ENCODE peak calls at places on chromosome 12, in eight cellular contexts. J is H54; I is small intestine; R is activated effector memory CD4-positive, alpha-beta T cell treated with anti-CD3 and anti-CD28 coated beads, Interleukin-2, amount 50 U/mL, for 16 hours; N is colonic mucosa; Y is AG04450; M is astrocyte of the spinal cord; T is adrenal gland. C is an unnamed sample.

GRCh38 chr12:25186788-25187397 is 8.1 kb downstream of the DNAI7 start:
- DNase-seq in J (no peak), I (no peak), R (no peak), N (no peak), Y (no peak), M (peak), T (no peak), C (no peak)

GRCh38 chr12:63915105-63915830 is 70.8 kb downstream of the SRGAP1 start:
- DNase-seq in J (no peak), I (no peak), R (no peak), N (no peak), Y (no peak), M (peak), T (no peak), C (no peak)

GRCh38 chr12:92396647-92397258 is 251.1 kb upstream of the BTG1 start:
- DNase-seq in J (peak), I (no peak), R (no peak), N (no peak), Y (no peak), M (peak), T (peak), C (no peak)

GRCh38 chr12:124565656-124566180 is 1.7 kb downstream of the NCOR2 start:
- DNase-seq in J (no peak), I (no peak), R (no peak), N (no peak), Y (no peak), M (no peak), T (no peak), C (no peak)

GRCh38 chr12:101823891-101824290 is 6.9 kb downstream of the GNPTAB start:
- DNase-seq in J (peak), I (peak), R (peak), N (peak), Y (no peak), M (no peak), T (peak), C (no peak)

GRCh38 chr12:42372154-42372791 is 46.3 kb downstream of the PPHLN1 start:
- DNase-seq in J (peak), I (peak), R (no peak), N (peak), Y (no peak), M (peak), T (no peak), C (no peak)

GRCh38 chr12:32302218-32302826 is 97.0 kb upstream of the FGD4 start:
- DNase-seq in J (peak), I (no peak), R (no peak), N (no peak), Y (no peak), M (no peak), T (no peak), C (no peak)

GRCh38 chr12:79183003-79183402 is 318.4 kb downstream of the SYT1 start:
- DNase-seq in J (no peak), I (no peak), R (no peak), N (no peak), Y (no peak), M (no peak), T (no peak), C (no peak)

GRCh38 chr12:69994593-69995222 is 169.7 kb downstream of the MYRFL start:
- DNase-seq in J (no peak), I (peak), R (no peak), N (peak), Y (no peak), M (no peak), T (peak), C (no peak)

GRCh38 chr12:55927588-55928502 is at the start of gene PYM1:
- DNase-seq in J (peak), I (peak), R (peak), N (peak), Y (no peak), M (peak), T (peak), C (peak)

GRCh38 chr12:3182426-3182825 is 105.2 kb downstream of the TSPAN9 start:
- DNase-seq in J (no peak), I (no peak), R (no peak), N (no peak), Y (no peak), M (no peak), T (no peak), C (no peak)

GRCh38 chr12:94074216-94074969 is 74.0 kb upstream of the PLXNC1 start:
- DNase-seq in J (no peak), I (no peak), R (no peak), N (no peak), Y (no peak), M (no peak), T (peak), C (no peak)

GRCh38 chr12:16245199-16245598 is 32.3 kb downstream of the SLC15A5 start:
- DNase-seq in J (no peak), I (peak), R (no peak), N (no peak), Y (no peak), M (no peak), T (no peak), C (no peak)

GRCh38 chr12:92142251-92142896 is 3.3 kb downstream of the BTG1 start:
- DNase-seq in J (no peak), I (no peak), R (no peak), N (no peak), Y (no peak), M (no peak), T (no peak), C (no peak)

GRCh38 chr12:70468741-70469140 is 102.7 kb downstream of the KCNMB4 start:
- DNase-seq in J (no peak), I (no peak), R (no peak), N (no peak), Y (no peak), M (no peak), T (no peak), C (no peak)

GRCh38 chr12:116919706-116920485 is 9.1 kb downstream of the FBXW8 start:
- DNase-seq in J (no peak), I (no peak), R (no peak), N (no peak), Y (no peak), M (no peak), T (no peak), C (no peak)

GRCh38 chr12:52207106-52207505 is 15.3 kb upstream of the KRT80 start:
- DNase-seq in J (no peak), I (no peak), R (no peak), N (no peak), Y (no peak), M (no peak), T (no peak), C (peak)

GRCh38 chr12:80364056-80364455 is 80.0 kb upstream of the PTPRQ start:
- DNase-seq in J (no peak), I (no peak), R (no peak), N (no peak), Y (no peak), M (peak), T (no peak), C (no peak)

GRCh38 chr12:68178774-68179439 is 19.4 kb upstream of the IFNG start:
- DNase-seq in J (no peak), I (no peak), R (no peak), N (no peak), Y (no peak), M (no peak), T (no peak), C (no peak)

GRCh38 chr12:1630827-1631591 is 2.0 kb downstream of the WNT5B start:
- DNase-seq in J (no peak), I (no peak), R (no peak), N (no peak), Y (no peak), M (peak), T (no peak), C (no peak)

GRCh38 chr12:125996438-125996837 is 931.2 kb downstream of the AACS start:
- DNase-seq in J (no peak), I (no peak), R (no peak), N (no peak), Y (no peak), M (no peak), T (no peak), C (no peak)

GRCh38 chr12:127680516-127680915 is 586.5 kb upstream of the TMEM132C start:
- DNase-seq in J (no peak), I (no peak), R (no peak), N (no peak), Y (no peak), M (no peak), T (no peak), C (no peak)

GRCh38 chr12:57518176-57518919 is 2.0 kb downstream of the DDIT3 start:
- DNase-seq in J (no peak), I (no peak), R (no peak), N (no peak), Y (no peak), M (no peak), T (no peak), C (no peak)

GRCh38 chr12:62640910-62641448 is 174.4 kb downstream of the MON2 start:
- DNase-seq in J (peak), I (no peak), R (peak), N (no peak), Y (no peak), M (peak), T (no peak), C (no peak)

GRCh38 chr12:39127401-39127800 is 222.0 kb upstream of the CPNE8 start:
- DNase-seq in J (peak), I (peak), R (no peak), N (peak), Y (no peak), M (peak), T (peak), C (no peak)

GRCh38 chr12:38469689-38470088 is 153.1 kb downstream of the ALG10B start:
- DNase-seq in J (no peak), I (no peak), R (no peak), N (no peak), Y (no peak), M (no peak), T (no peak), C (no peak)

GRCh38 chr12:103301642-103302620 is 193.8 kb downstream of the C12orf42 start:
- DNase-seq in J (no peak), I (no peak), R (no peak), N (no peak), Y (no peak), M (no peak), T (no peak), C (peak)

GRCh38 chr12:72095025-72095424 is 156.4 kb downstream of the TPH2 start:
- DNase-seq in J (no peak), I (no peak), R (no peak), N (no peak), Y (no peak), M (no peak), T (no peak), C (no peak)

GRCh38 chr12:129827985-129828384 is 75.8 kb downstream of the TMEM132D start:
- DNase-seq in J (no peak), I (no peak), R (no peak), N (no peak), Y (no peak), M (peak), T (no peak), C (no peak)

GRCh38 chr12:115752913-115753726 is 524.4 kb downstream of the MED13L start:
- DNase-seq in J (peak), I (peak), R (no peak), N (peak), Y (peak), M (peak), T (peak), C (no peak)

GRCh38 chr12:110372056-110372425 is 31.5 kb downstream of the ANAPC7 start:
- DNase-seq in J (no peak), I (no peak), R (peak), N (no peak), Y (no peak), M (no peak), T (no peak), C (no peak)

GRCh38 chr12:85568395-85569103 is 267.7 kb downstream of the RASSF9 start:
- DNase-seq in J (no peak), I (peak), R (no peak), N (no peak), Y (no peak), M (no peak), T (no peak), C (no peak)

GRCh38 chr12:62762645-62763044 is 172.3 kb downstream of the PPM1H start:
- DNase-seq in J (no peak), I (no peak), R (no peak), N (no peak), Y (no peak), M (no peak), T (no peak), C (no peak)

GRCh38 chr12:12979731-12980259 is 20.3 kb downstream of the HEBP1 start:
- DNase-seq in J (peak), I (no peak), R (no peak), N (no peak), Y (peak), M (peak), T (no peak), C (no peak)

GRCh38 chr12:27572486-27573255 is 48.7 kb downstream of the PPFIBP1 start:
- DNase-seq in J (no peak), I (no peak), R (no peak), N (no peak), Y (no peak), M (peak), T (no peak), C (no peak)

GRCh38 chr12:95908573-95908972 is 33.8 kb downstream of the CCDC38 start:
- DNase-seq in J (no peak), I (no peak), R (no peak), N (no peak), Y (no peak), M (peak), T (no peak), C (no peak)

GRCh38 chr12:11836964-11837286 is 187.5 kb downstream of the ETV6 start:
- DNase-seq in J (no peak), I (no peak), R (no peak), N (no peak), Y (no peak), M (no peak), T (no peak), C (no peak)

GRCh38 chr12:2812290-2813213 is at the start of gene ITFG2:
- DNase-seq in J (peak), I (peak), R (peak), N (peak), Y (peak), M (peak), T (peak), C (peak)

C was measured in mesenteric fat pad.